ENCODE peak calls at places on chromosomes 7 and 10, in seven cellular contexts. One of them, this sample, is unnamed.

GRCh38 chr7:95229301-95229700 is 95.0 kb downstream of the PON1 start:
- DNase-seq in GM20000: no peak
- DNase-seq in Calu3: no peak
- DNase-seq in B cell: no peak
- DNase-seq in GM12864: no peak
- DNase-seq in GM13977: no peak
- DNase-seq in cardiac muscle cell: no peak
- DNase-seq in this sample: no peak

GRCh38 chr7:28078036-28078901 is 102.3 kb downstream of the JAZF1 start:
- DNase-seq in GM20000: peak; percentile 46
- DNase-seq in Calu3: peak; percentile 65
- DNase-seq in B cell: peak; percentile 65
- DNase-seq in GM12864: no peak
- DNase-seq in GM13977: peak; percentile 52
- DNase-seq in cardiac muscle cell: peak; percentile 31
- DNase-seq in this sample: peak; percentile 46

GRCh38 chr7:105776068-105776790 is 100.2 kb downstream of the ATXN7L1 start:
- DNase-seq in GM20000: no peak
- DNase-seq in Calu3: peak; percentile 18
- DNase-seq in B cell: no peak
- DNase-seq in GM12864: no peak
- DNase-seq in GM13977: no peak
- DNase-seq in cardiac muscle cell: peak; percentile 39
- DNase-seq in this sample: no peak

GRCh38 chr7:108592633-108593277 is 23.1 kb downstream of the DNAJB9 start:
- DNase-seq in GM20000: no peak
- DNase-seq in Calu3: peak; percentile 17
- DNase-seq in B cell: no peak
- DNase-seq in GM12864: no peak
- DNase-seq in GM13977: no peak
- DNase-seq in cardiac muscle cell: peak; percentile 31
- DNase-seq in this sample: no peak

GRCh38 chr7:142960955-142961512 is 1.1 kb downstream of the KEL start:
- DNase-seq in GM20000: no peak
- DNase-seq in Calu3: peak; percentile 43
- DNase-seq in B cell: no peak
- DNase-seq in GM12864: no peak
- DNase-seq in GM13977: no peak
- DNase-seq in cardiac muscle cell: no peak
- DNase-seq in this sample: no peak

GRCh38 chr10:69479241-69479730 is 28.0 kb downstream of the TSPAN15 start:
- DNase-seq in GM20000: no peak
- DNase-seq in Calu3: no peak
- DNase-seq in B cell: no peak
- DNase-seq in GM12864: no peak
- DNase-seq in GM13977: no peak
- DNase-seq in cardiac muscle cell: peak; percentile 47
- DNase-seq in this sample: no peak

GRCh38 chr7:85997515-85997914 is 646.2 kb upstream of the GRM3 start:
- DNase-seq in GM20000: no peak
- DNase-seq in Calu3: no peak
- DNase-seq in B cell: no peak
- DNase-seq in GM12864: no peak
- DNase-seq in GM13977: no peak
- DNase-seq in cardiac muscle cell: no peak
- DNase-seq in this sample: no peak

GRCh38 chr7:36726806-36727503 is 2.7 kb upstream of the AOAH start:
- DNase-seq in GM20000: no peak
- DNase-seq in Calu3: no peak
- DNase-seq in B cell: no peak
- DNase-seq in GM12864: no peak
- DNase-seq in GM13977: no peak
- DNase-seq in cardiac muscle cell: no peak
- DNase-seq in this sample: no peak

GRCh38 chr10:78700413-78700812 is 368.4 kb upstream of the ZMIZ1 start:
- DNase-seq in GM20000: no peak
- DNase-seq in Calu3: peak; percentile 35
- DNase-seq in B cell: no peak
- DNase-seq in GM12864: no peak
- DNase-seq in GM13977: no peak
- DNase-seq in cardiac muscle cell: peak; percentile 24
- DNase-seq in this sample: no peak

GRCh38 chr10:78695846-78696245 is 372.9 kb upstream of the ZMIZ1 start:
- DNase-seq in GM20000: no peak
- DNase-seq in Calu3: no peak
- DNase-seq in B cell: no peak
- DNase-seq in GM12864: no peak
- DNase-seq in GM13977: no peak
- DNase-seq in cardiac muscle cell: no peak
- DNase-seq in this sample: no peak

GRCh38 chr10:78700816-78701520 is 367.8 kb upstream of the ZMIZ1 start:
- DNase-seq in GM20000: no peak
- DNase-seq in Calu3: no peak
- DNase-seq in B cell: no peak
- DNase-seq in GM12864: no peak
- DNase-seq in GM13977: no peak
- DNase-seq in cardiac muscle cell: no peak
- DNase-seq in this sample: no peak

GRCh38 chr10:78692071-78692470 is 376.7 kb upstream of the ZMIZ1 start:
- DNase-seq in GM20000: no peak
- DNase-seq in Calu3: no peak
- DNase-seq in B cell: no peak
- DNase-seq in GM12864: no peak
- DNase-seq in GM13977: no peak
- DNase-seq in cardiac muscle cell: no peak
- DNase-seq in this sample: no peak

DNA sequence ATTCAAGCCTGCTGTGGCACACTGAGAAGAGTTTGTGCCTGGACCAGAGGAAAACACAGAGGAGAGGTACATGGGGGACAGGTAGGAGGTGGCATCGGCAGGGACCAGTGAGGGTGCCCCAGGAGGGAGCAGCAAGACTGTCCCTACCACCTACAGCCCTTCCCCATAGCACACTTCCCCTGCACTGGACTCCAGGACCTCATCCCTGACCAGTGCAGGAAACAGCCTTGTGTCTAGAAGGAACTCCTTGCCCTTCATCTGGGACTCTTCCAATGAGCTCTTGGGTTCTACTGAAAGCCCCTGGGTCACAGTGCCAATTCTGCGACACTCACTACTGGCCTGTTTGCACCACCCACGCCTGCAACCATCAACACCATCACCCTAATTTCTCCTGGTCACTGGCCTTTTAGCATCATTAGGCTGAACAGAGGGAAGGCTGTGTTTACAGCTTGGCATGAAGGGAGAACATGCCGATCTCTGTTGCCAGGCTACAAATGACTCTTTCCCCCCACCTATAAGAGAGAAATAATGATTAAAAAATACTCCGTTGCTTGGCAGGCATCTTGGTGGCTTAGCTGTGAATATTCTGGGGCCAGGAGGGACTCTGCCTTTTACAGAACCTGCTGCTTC is 371.9 kb upstream of the ZMIZ1 start:
- DNase-seq in GM20000: no peak
- DNase-seq in Calu3: no peak
- DNase-seq in B cell: no peak
- DNase-seq in GM12864: no peak
- DNase-seq in GM13977: no peak
- DNase-seq in cardiac muscle cell: no peak
- DNase-seq in this sample: no peak
- TF ChIP-seq CTCF in GM20000: no peak
- TF ChIP-seq CTCF in Calu3: no peak
- TF ChIP-seq CTCF in B cell: no peak
- TF ChIP-seq CTCF in GM12864: no peak
- TF ChIP-seq CTCF in GM13977: no peak
- TF ChIP-seq CTCF in cardiac muscle cell: no peak
- TF ChIP-seq CTCF in this sample: no peak

GRCh38 chr10:109358325-109358724 is 565.0 kb downstream of the XPNPEP1 start:
- DNase-seq in GM20000: no peak
- DNase-seq in Calu3: no peak
- DNase-seq in B cell: no peak
- DNase-seq in GM12864: no peak
- DNase-seq in GM13977: no peak
- DNase-seq in cardiac muscle cell: no peak
- DNase-seq in this sample: no peak
- TF ChIP-seq CTCF in GM20000: no peak
- TF ChIP-seq CTCF in Calu3: no peak
- TF ChIP-seq CTCF in B cell: no peak
- TF ChIP-seq CTCF in GM12864: no peak
- TF ChIP-seq CTCF in GM13977: no peak
- TF ChIP-seq CTCF in cardiac muscle cell: no peak
- TF ChIP-seq CTCF in this sample: no peak

GRCh38 chr7:76330673-76331072 is 28.1 kb downstream of the YWHAG start:
- DNase-seq in GM20000: no peak
- DNase-seq in Calu3: no peak
- DNase-seq in B cell: no peak
- DNase-seq in GM12864: no peak
- DNase-seq in GM13977: no peak
- DNase-seq in cardiac muscle cell: no peak
- DNase-seq in this sample: no peak
- TF ChIP-seq CTCF in GM20000: no peak
- TF ChIP-seq CTCF in Calu3: no peak
- TF ChIP-seq CTCF in B cell: no peak
- TF ChIP-seq CTCF in GM12864: no peak
- TF ChIP-seq CTCF in GM13977: no peak
- TF ChIP-seq CTCF in cardiac muscle cell: no peak
- TF ChIP-seq CTCF in this sample: no peak

DNA sequence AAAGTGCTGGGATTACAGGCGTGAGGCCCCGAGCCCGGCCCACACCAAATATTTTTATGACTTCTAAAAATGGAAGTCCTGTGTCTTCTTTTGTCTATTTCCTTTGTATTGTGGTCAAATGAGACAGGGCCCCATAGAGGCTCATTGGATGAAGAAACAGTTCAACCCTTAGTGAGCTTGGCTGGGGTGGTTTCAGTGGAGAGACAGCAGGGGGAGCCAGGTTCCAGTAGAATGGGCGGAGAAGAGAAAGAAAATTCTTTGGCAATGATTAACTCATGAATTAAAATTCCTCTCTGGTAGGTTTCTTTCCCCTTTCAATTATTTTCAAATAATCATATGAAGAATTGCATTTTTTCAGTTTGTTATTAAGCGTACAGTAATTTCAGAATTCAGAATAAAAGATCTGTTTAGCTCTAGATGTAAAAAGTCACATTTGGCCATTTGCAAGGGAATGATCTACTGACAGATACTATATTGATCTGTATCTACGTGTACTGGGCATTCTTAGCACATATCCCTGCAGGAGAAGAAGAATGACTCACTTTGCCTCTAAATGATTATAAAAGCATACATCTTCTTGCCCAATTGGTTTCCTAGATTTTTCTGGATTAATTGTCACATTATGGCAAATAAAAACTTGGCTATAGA is 43.2 kb downstream of the PNLIPRP3 start:
- DNase-seq in GM20000: no peak
- DNase-seq in Calu3: peak; percentile 45
- DNase-seq in B cell: no peak
- DNase-seq in GM12864: no peak
- DNase-seq in GM13977: no peak
- DNase-seq in cardiac muscle cell: no peak
- DNase-seq in this sample: no peak
- TF ChIP-seq CTCF in GM20000: no peak
- TF ChIP-seq CTCF in Calu3: peak; percentile 28
- TF ChIP-seq CTCF in B cell: no peak
- TF ChIP-seq CTCF in GM12864: peak; percentile 27
- TF ChIP-seq CTCF in GM13977: no peak
- TF ChIP-seq CTCF in cardiac muscle cell: peak; percentile 4
- TF ChIP-seq CTCF in this sample: no peak

GRCh38 chr10:86945361-86946214 is 11.8 kb downstream of the MMRN2 start:
- DNase-seq in GM20000: no peak
- DNase-seq in Calu3: peak; percentile 28
- DNase-seq in B cell: no peak
- DNase-seq in GM12864: no peak
- DNase-seq in GM13977: no peak
- DNase-seq in cardiac muscle cell: peak; percentile 65
- DNase-seq in this sample: no peak

GRCh38 chr10:86944031-86944419 is 13.4 kb downstream of the MMRN2 start:
- DNase-seq in GM20000: no peak
- DNase-seq in Calu3: no peak
- DNase-seq in B cell: no peak
- DNase-seq in GM12864: no peak
- DNase-seq in GM13977: no peak
- DNase-seq in cardiac muscle cell: no peak
- DNase-seq in this sample: no peak

GRCh38 chr10:86944907-86945306 is 12.5 kb downstream of the MMRN2 start:
- DNase-seq in GM20000: no peak
- DNase-seq in Calu3: no peak
- DNase-seq in B cell: no peak
- DNase-seq in GM12864: no peak
- DNase-seq in GM13977: no peak
- DNase-seq in cardiac muscle cell: no peak
- DNase-seq in this sample: no peak

GRCh38 chr10:86943316-86944030 is 13.9 kb downstream of the MMRN2 start:
- DNase-seq in GM20000: no peak
- DNase-seq in Calu3: no peak
- DNase-seq in B cell: no peak
- DNase-seq in GM12864: no peak
- DNase-seq in GM13977: no peak
- DNase-seq in cardiac muscle cell: no peak
- DNase-seq in this sample: no peak

GRCh38 chr10:86944471-86944870 is 12.9 kb downstream of the MMRN2 start:
- DNase-seq in GM20000: no peak
- DNase-seq in Calu3: no peak
- DNase-seq in B cell: no peak
- DNase-seq in GM12864: no peak
- DNase-seq in GM13977: no peak
- DNase-seq in cardiac muscle cell: no peak
- DNase-seq in this sample: no peak
- TF ChIP-seq CTCF in GM20000: no peak
- TF ChIP-seq CTCF in Calu3: no peak
- TF ChIP-seq CTCF in B cell: no peak
- TF ChIP-seq CTCF in GM12864: no peak
- TF ChIP-seq CTCF in GM13977: no peak
- TF ChIP-seq CTCF in cardiac muscle cell: no peak
- TF ChIP-seq CTCF in this sample: no peak

GRCh38 chr7:29408841-29409243 is 154.8 kb upstream of the PRR15 start:
- DNase-seq in GM20000: peak; percentile 73
- DNase-seq in Calu3: peak; percentile 79
- DNase-seq in B cell: peak; percentile 66
- DNase-seq in GM12864: peak; percentile 27
- DNase-seq in GM13977: peak; percentile 69
- DNase-seq in cardiac muscle cell: peak; percentile 75
- DNase-seq in this sample: peak; percentile 66
- TF ChIP-seq CTCF in GM20000: peak; percentile 55
- TF ChIP-seq CTCF in Calu3: peak; percentile 89
- TF ChIP-seq CTCF in B cell: peak; percentile 96
- TF ChIP-seq CTCF in GM12864: peak; percentile 72
- TF ChIP-seq CTCF in GM13977: peak; percentile 82
- TF ChIP-seq CTCF in cardiac muscle cell: peak; percentile 76
- TF ChIP-seq CTCF in this sample: peak; percentile 83

GRCh38 chr7:101669307-101669706 is 40.2 kb upstream of the MYL10 start:
- DNase-seq in GM20000: no peak
- DNase-seq in Calu3: no peak
- DNase-seq in B cell: no peak
- DNase-seq in GM12864: no peak
- DNase-seq in GM13977: no peak
- DNase-seq in cardiac muscle cell: no peak
- DNase-seq in this sample: no peak
- TF ChIP-seq CTCF in GM20000: no peak
- TF ChIP-seq CTCF in Calu3: no peak
- TF ChIP-seq CTCF in B cell: no peak
- TF ChIP-seq CTCF in GM12864: peak; percentile 40
- TF ChIP-seq CTCF in GM13977: peak; percentile 33
- TF ChIP-seq CTCF in cardiac muscle cell: peak; percentile 23
- TF ChIP-seq CTCF in this sample: no peak

This sample was measured in GM10248.